ENCODE peak calls at places on chromosomes 7 and 10, in five cellular contexts. J, I, A, M and L are unnamed samples.

GRCh38 chr7:76165973-76166403 is 35.7 kb upstream of the SRRM3 start:
- DNase-seq in J (no peak), I (no peak), A (no peak), M (no peak), L (no peak)

GRCh38 chr7:101804087-101804631 is 13.3 kb upstream of the CUX1 start:
- DNase-seq in J (no peak), I (no peak), A (no peak), M (no peak), L (no peak)

GRCh38 chr7:41701542-41701941 is 1.3 kb downstream of the INHBA start:
- DNase-seq in J (no peak), I (no peak), A (no peak), M (no peak), L (no peak)

GRCh38 chr7:7228472-7228871 is 46.1 kb downstream of the C1GALT1 start:
- DNase-seq in J (no peak), I (no peak), A (no peak), M (no peak), L (no peak)

GRCh38 chr7:92916751-92917369 is 80.5 kb upstream of the CDK6 start:
- DNase-seq in J (no peak), I (no peak), A (peak), M (no peak), L (no peak)

GRCh38 chr7:135508853-135509588 is 881 bp downstream of the CNOT4 start:
- DNase-seq in J (peak), I (peak), A (peak), M (no peak), L (peak)

GRCh38 chr10:62056219-62056618 is 154.7 kb downstream of the ARID5B start:
- DNase-seq in J (no peak), I (no peak), A (no peak), M (no peak), L (no peak)

GRCh38 chr7:137937202-137937560 is 64.7 kb downstream of the CREB3L2 start:
- DNase-seq in J (no peak), I (no peak), A (no peak), M (no peak), L (no peak)

GRCh38 chr7:121513105-121513504 is 117.0 kb upstream of the FAM3C start:
- DNase-seq in J (no peak), I (no peak), A (no peak), M (no peak), L (no peak)

GRCh38 chr7:24715661-24716479 is 41.4 kb downstream of the GSDME start:
- DNase-seq in J (no peak), I (no peak), A (peak), M (no peak), L (no peak)

GRCh38 chr10:6678211-6678803 is 98.2 kb upstream of the PRKCQ start:
- DNase-seq in J (no peak), I (peak), A (peak), M (peak), L (no peak)

GRCh38 chr10:124518366-124518765 is 56.7 kb downstream of the LHPP start:
- DNase-seq in J (no peak), I (no peak), A (no peak), M (no peak), L (no peak)

GRCh38 chr10:90306187-90306586 is 551.7 kb downstream of the HTR7 start:
- DNase-seq in J (no peak), I (no peak), A (peak), M (no peak), L (no peak)